ENCODE peak calls at places on chromosomes 1 and 21, in six cellular contexts. Z is stomach; V is endothelial cell of umbilical vein; I is kidney; F is IMR-90; B is naive thymus-derived CD4-positive, alpha-beta T cell. L is an unnamed sample. For H3K4me1, the result is how much of the 10 kb centered on the place peaks cover.

GRCh38 chr1:37449936-37450335 is 24.4 kb upstream of the ZC3H12A start:
- DNase-seq in V (no peak), Z (no peak), I (no peak), B (no peak), F (no peak), L (no peak)

GRCh38 chr1:28313710-28314510 is 14.9 kb upstream of the MED18 start:
- DNase-seq in I (peak), B (no peak), Z (peak), V (no peak), F (peak), L (peak)

GRCh38 chr1:27356628-27357280 is 10.0 kb downstream of the MAP3K6 start:
- DNase-seq in I (peak), B (no peak), Z (peak), F (no peak), V (no peak), L (no peak)

GRCh38 chr1:89041055-89041707 is 18.5 kb upstream of the GBP3 start:
- DNase-seq in B (no peak), F (peak), V (no peak), I (no peak), Z (no peak), L (no peak)

GRCh38 chr1:56068908-56069307 is 510.5 kb downstream of the PLPP3 start:
- DNase-seq in V (peak), I (no peak), B (no peak), F (peak), Z (no peak), L (no peak)

GRCh38 chr1:17451731-17452130 is 12.3 kb upstream of the RCC2 start:
- DNase-seq in B (no peak), I (peak), Z (no peak), F (no peak), V (no peak), L (no peak)

GRCh38 chr1:6331543-6332246 is 61.9 kb downstream of the ACOT7 start:
- DNase-seq in Z (no peak), B (no peak), I (no peak), V (no peak), F (no peak), L (no peak)

GRCh38 chr1:209989525-209989924 is 51.5 kb downstream of the SYT14 start:
- DNase-seq in B (no peak), V (peak), Z (no peak), F (peak), I (no peak), L (no peak)

GRCh38 chr1:108149796-108150467 is 50.2 kb downstream of the SLC25A24 start:
- DNase-seq in Z (no peak), B (no peak), V (no peak), F (peak), I (no peak), L (no peak)

GRCh38 chr1:167631987-167632680 is 2.1 kb downstream of the RCSD1 start:
- DNase-seq in I (no peak), F (no peak), Z (no peak), V (no peak), B (no peak), L (no peak)

GRCh38 chr1:243984788-243985187 is 66.3 kb upstream of the ZBTB18 start:
- DNase-seq in F (no peak), I (no peak), B (no peak), Z (no peak), V (no peak), L (no peak)

GRCh38 chr1:207261971-207262370 is 59.5 kb upstream of the CD55 start:
- DNase-seq in F (no peak), B (no peak), V (no peak), I (no peak), Z (no peak), L (no peak)

GRCh38 chr1:68321084-68321685 is 88.9 kb upstream of the WLS start:
- DNase-seq in B (no peak), Z (peak), F (peak), I (peak), V (peak), L (peak)

GRCh38 chr1:154768456-154769125 is 101.5 kb downstream of the KCNN3 start:
- DNase-seq in B (no peak), V (no peak), F (no peak), I (no peak), Z (peak), L (peak)

GRCh38 chr1:42186172-42186571 is 21.6 kb upstream of the GUCA2A start:
- DNase-seq in V (peak), B (no peak), I (no peak), Z (no peak), F (peak), L (no peak)

GRCh38 chr1:117237701-117238413 is 27.1 kb upstream of the VTCN1 start:
- DNase-seq in I (no peak), B (no peak), V (no peak), Z (no peak), F (no peak), L (no peak)

GRCh38 chr1:25100151-25100841 is 132.0 kb downstream of the SYF2 start:
- DNase-seq in F (no peak), I (no peak), Z (no peak), B (no peak), V (no peak), L (no peak)

GRCh38 chr1:167221126-167221803 is 579 bp downstream of the POU2F1 start:
- DNase-seq in V (peak), B (peak), I (no peak), Z (peak), F (no peak), L (no peak)

GRCh38 chr21:21001591-21002100 is 3.4 kb downstream of the NCAM2 start:
- DNase-seq in F (no peak), B (no peak), V (no peak), I (no peak), Z (no peak), L (no peak)

GRCh38 chr1:191595170-191595569 is 563.1 kb upstream of the RGS18 start:
- DNase-seq in V (no peak), I (no peak), F (no peak), B (no peak), Z (no peak), L (no peak)

GRCh38 chr1:220952941-220953340 is 73.7 kb downstream of the HLX start:
- DNase-seq in V (no peak), Z (no peak), I (no peak), F (no peak), B (no peak), L (no peak)

GRCh38 chr1:239184581-239185244 is 201.7 kb upstream of the CHRM3 start:
- DNase-seq in F (no peak), I (no peak), B (no peak), V (no peak), Z (no peak), L (no peak)

GRCh38 chr1:36304521-36304920 is 1.6 kb upstream of the SH3D21 start:
- DNase-seq in V (no peak), I (no peak), F (no peak), Z (no peak), B (no peak), L (peak)

GRCh38 chr1:10471411-10472219 is 714 bp downstream of the DFFA start:
- DNase-seq in Z (no peak), I (no peak), V (no peak), F (peak), B (no peak), L (no peak)

GRCh38 chr1:27520651-27521050 is 30.7 kb upstream of the WASF2 start:
- DNase-seq in F (no peak), B (no peak), Z (no peak), V (no peak), I (no peak), L (no peak)

GRCh38 chr1:95829581-95829980 is 595.6 kb downstream of the RWDD3 start:
- DNase-seq in Z (no peak), F (no peak), V (no peak), B (no peak), I (no peak), L (no peak)

GRCh38 chr1:75198761-75199160 is 64.6 kb downstream of the LHX8 start:
- DNase-seq in I (no peak), F (no peak), B (no peak), Z (no peak), V (no peak), L (no peak)

GRCh38 chr1:26288311-26288941 is 8.5 kb downstream of the SH3BGRL3 start:
- DNase-seq in F (peak), V (no peak), I (peak), Z (no peak), B (no peak), L (no peak)

GRCh38 chr1:203267347-203267846 is 37.9 kb upstream of the BTG2 start:
- DNase-seq in I (peak), B (peak), Z (peak), V (peak), F (peak), L (peak)

GRCh38 chr21:37658994-37659458 is 257.2 kb downstream of the KCNJ6 start:
- DNase-seq in F (peak), Z (no peak), V (peak), I (peak), B (no peak), L (no peak)

GRCh38 chr1:218460367-218460766 is 115.2 kb downstream of the TGFB2 start:
- DNase-seq in V (peak), B (no peak), Z (no peak), F (peak), I (no peak), L (no peak)

GRCh38 chr1:218462116-218462515 is 117.0 kb downstream of the TGFB2 start:
- DNase-seq in Z (no peak), F (no peak), V (no peak), B (no peak), I (no peak), L (no peak)

GRCh38 chr1:218463194-218464156 is 118.3 kb downstream of the TGFB2 start:
- DNase-seq in F (peak), B (no peak), Z (no peak), V (peak), I (no peak), L (no peak)

GRCh38 chr1:218461351-218461750 is 116.2 kb downstream of the TGFB2 start:
- DNase-seq in V (no peak), B (no peak), F (peak), I (no peak), Z (no peak), L (no peak)

DNA sequence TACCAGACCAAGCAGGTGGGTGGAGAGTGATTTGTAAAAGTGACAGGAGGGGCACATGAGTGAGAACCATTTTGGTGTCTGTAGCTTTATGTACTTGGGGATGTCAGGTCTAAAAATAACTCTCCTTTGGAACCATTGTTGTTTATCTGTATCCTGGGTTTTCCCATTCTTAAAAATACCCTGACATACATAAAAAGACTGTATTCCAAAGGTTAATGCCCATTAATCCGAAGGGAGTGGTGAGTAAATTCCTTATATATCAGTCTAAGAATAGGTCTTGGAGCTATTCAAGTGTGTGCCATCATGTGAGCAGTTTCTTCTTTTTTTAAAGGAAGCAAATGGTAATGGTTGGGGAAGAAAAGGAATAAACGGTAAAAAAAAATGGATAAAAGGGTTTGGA is 117.5 kb downstream of the TGFB2 start:
- DNase-seq in B (no peak), Z (no peak), V (peak), I (no peak), F (no peak), L (no peak)
- H3K4me1 ChIP-seq in B (under half), Z (under half), V (under half), I (under half), F (under half), L (under half)

GRCh38 chr1:109632671-109633346 is 13.2 kb downstream of the AMPD2 start:
- DNase-seq in F (no peak), I (peak), V (no peak), Z (peak), B (no peak), L (no peak)

GRCh38 chr1:109629372-109630030 is 9.9 kb downstream of the AMPD2 start:
- DNase-seq in V (no peak), Z (no peak), I (no peak), B (no peak), F (no peak), L (no peak)

GRCh38 chr1:109630881-109631512 is 11.4 kb downstream of the AMPD2 start:
- DNase-seq in F (no peak), Z (no peak), B (no peak), V (no peak), I (no peak), L (no peak)

GRCh38 chr1:109630081-109630880 is 10.6 kb downstream of the AMPD2 start:
- DNase-seq in B (no peak), I (peak), Z (no peak), F (no peak), V (no peak), L (no peak)

GRCh38 chr1:109631513-109632260 is 12.1 kb downstream of the AMPD2 start:
- DNase-seq in V (no peak), I (peak), F (no peak), Z (no peak), B (no peak), L (no peak)
- H3K27ac ChIP-seq in V (no peak), I (no peak), F (no peak), Z (peak), B (no peak), L (no peak)

GRCh38 chr1:12129624-12130023 is 37.2 kb upstream of the TNFRSF1B start:
- DNase-seq in Z (no peak), V (no peak), I (no peak), F (no peak), B (no peak), L (no peak)
- H3K4me1 ChIP-seq in Z (under half), V (under half), I (under half), F (under half), B (under half), L (under half)

DNA sequence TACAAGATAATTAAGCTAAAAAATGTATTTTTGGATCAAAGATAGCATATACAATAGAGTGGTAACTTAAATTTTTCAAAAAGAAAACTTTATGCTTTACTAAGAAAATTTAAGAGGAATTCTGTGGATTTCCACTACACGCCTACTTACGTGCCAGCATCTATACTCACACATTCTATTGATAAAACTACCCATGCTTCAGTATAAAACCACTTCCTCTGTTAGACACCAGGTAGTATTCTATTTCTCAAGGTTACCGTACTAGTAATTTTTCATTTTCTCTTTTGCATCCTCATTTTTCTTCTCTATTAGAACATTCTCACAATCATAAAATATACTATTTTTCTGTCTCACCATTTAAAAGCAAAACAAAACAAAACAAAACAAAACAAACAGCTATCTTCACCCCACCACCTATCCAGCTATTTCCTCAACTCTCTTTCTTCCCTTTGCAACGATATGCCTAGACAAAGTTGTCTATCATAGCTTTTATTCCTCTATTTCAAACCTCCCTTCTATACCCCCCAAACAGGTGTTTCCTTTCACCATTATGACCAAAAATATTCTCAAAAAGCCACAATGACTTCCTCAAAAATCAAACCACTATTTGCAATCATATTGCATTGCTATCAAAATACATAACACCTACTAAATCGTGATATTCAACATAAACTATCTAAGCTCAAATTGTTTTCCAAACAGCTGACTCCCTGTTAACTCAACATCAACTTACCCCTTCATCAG is 1652.0 kb downstream of the MRPL39 start:
- DNase-seq in I (no peak), B (no peak), F (no peak), V (no peak), Z (no peak), L (no peak)
- H3K27ac ChIP-seq in I (no peak), B (no peak), F (no peak), V (no peak), Z (no peak), L (no peak)